ENCODE peak calls at places on chromosome 17, in seven cellular contexts. One of them, this sample, is unnamed. For H4K20me1, the result is how much of the 10 kb centered on the place peaks cover.

GRCh38 chr17:44915321-44915726 is at the start of gene GFAP:
- DNase-seq in hepatocyte: peak
- DNase-seq in HCT116: no peak
- DNase-seq in DND-41: no peak
- DNase-seq in GM23248: no peak
- DNase-seq in PC-3: no peak
- DNase-seq in IMR-90: no peak
- DNase-seq in this sample: no peak

GRCh38 chr17:63399856-63400255 is 46.2 kb downstream of the CYB561 start:
- DNase-seq in hepatocyte: peak
- DNase-seq in HCT116: no peak
- DNase-seq in DND-41: no peak
- DNase-seq in GM23248: peak
- DNase-seq in PC-3: no peak
- DNase-seq in IMR-90: peak
- DNase-seq in this sample: no peak

GRCh38 chr17:5241861-5242671 is 7.4 kb upstream of the SCIMP start:
- DNase-seq in hepatocyte: peak
- DNase-seq in HCT116: no peak
- DNase-seq in DND-41: no peak
- DNase-seq in GM23248: no peak
- DNase-seq in PC-3: no peak
- DNase-seq in IMR-90: no peak
- DNase-seq in this sample: peak

GRCh38 chr17:73787036-73787720 is 142.9 kb upstream of the SDK2 start:
- DNase-seq in hepatocyte: no peak
- DNase-seq in HCT116: no peak
- DNase-seq in DND-41: no peak
- DNase-seq in GM23248: no peak
- DNase-seq in PC-3: no peak
- DNase-seq in IMR-90: no peak
- DNase-seq in this sample: no peak

GRCh38 chr17:68734911-68735310 is 133.7 kb upstream of the FAM20A start:
- DNase-seq in hepatocyte: no peak
- DNase-seq in HCT116: no peak
- DNase-seq in DND-41: no peak
- DNase-seq in GM23248: no peak
- DNase-seq in PC-3: no peak
- DNase-seq in IMR-90: no peak
- DNase-seq in this sample: no peak

GRCh38 chr17:29764748-29765147 is 142.0 kb upstream of the CORO6 start:
- DNase-seq in hepatocyte: no peak
- DNase-seq in HCT116: no peak
- DNase-seq in DND-41: no peak
- DNase-seq in GM23248: no peak
- DNase-seq in PC-3: no peak
- DNase-seq in IMR-90: no peak
- DNase-seq in this sample: no peak

GRCh38 chr17:82320956-82321927 is 3.8 kb upstream of the CD7 start:
- DNase-seq in hepatocyte: no peak
- DNase-seq in HCT116: no peak
- DNase-seq in DND-41: peak
- DNase-seq in GM23248: peak
- DNase-seq in PC-3: no peak
- DNase-seq in IMR-90: no peak
- DNase-seq in this sample: no peak

GRCh38 chr17:55734128-55734781 is 11.6 kb upstream of the TMEM100 start:
- DNase-seq in hepatocyte: no peak
- DNase-seq in HCT116: no peak
- DNase-seq in DND-41: no peak
- DNase-seq in GM23248: peak
- DNase-seq in PC-3: peak
- DNase-seq in IMR-90: peak
- DNase-seq in this sample: no peak

GRCh38 chr17:42779942-42780815 is at the start of gene WNK4:
- DNase-seq in hepatocyte: peak
- DNase-seq in HCT116: no peak
- DNase-seq in DND-41: no peak
- DNase-seq in GM23248: peak
- DNase-seq in PC-3: peak
- DNase-seq in IMR-90: no peak
- DNase-seq in this sample: no peak

GRCh38 chr17:82932146-82933005 is 92.6 kb upstream of the ZNF750 start:
- DNase-seq in hepatocyte: no peak
- DNase-seq in HCT116: no peak
- DNase-seq in DND-41: no peak
- DNase-seq in GM23248: peak
- DNase-seq in PC-3: peak
- DNase-seq in IMR-90: peak
- DNase-seq in this sample: no peak

GRCh38 chr17:72119963-72120877 is 600 bp upstream of the SOX9 start:
- DNase-seq in hepatocyte: peak
- DNase-seq in HCT116: peak
- DNase-seq in DND-41: no peak
- DNase-seq in GM23248: peak
- DNase-seq in PC-3: peak
- DNase-seq in IMR-90: peak
- DNase-seq in this sample: peak

GRCh38 chr17:859461-860195 is 77.5 kb downstream of the MRM3 start:
- DNase-seq in hepatocyte: no peak
- DNase-seq in HCT116: no peak
- DNase-seq in DND-41: no peak
- DNase-seq in GM23248: peak
- DNase-seq in PC-3: no peak
- DNase-seq in IMR-90: peak
- DNase-seq in this sample: no peak

GRCh38 chr17:74646231-74646630 is 22.7 kb upstream of the CD300E start:
- DNase-seq in hepatocyte: no peak
- DNase-seq in HCT116: peak
- DNase-seq in DND-41: no peak
- DNase-seq in GM23248: peak
- DNase-seq in PC-3: peak
- DNase-seq in IMR-90: no peak
- DNase-seq in this sample: peak

GRCh38 chr17:48628641-48629410 is 2.7 kb upstream of the HOXB9 start:
- DNase-seq in hepatocyte: no peak
- DNase-seq in HCT116: no peak
- DNase-seq in DND-41: no peak
- DNase-seq in GM23248: no peak
- DNase-seq in PC-3: no peak
- DNase-seq in IMR-90: no peak
- DNase-seq in this sample: no peak

GRCh38 chr17:45302649-45303173 is 14.1 kb downstream of the MAP3K14 start:
- DNase-seq in hepatocyte: no peak
- DNase-seq in HCT116: no peak
- DNase-seq in DND-41: peak
- DNase-seq in GM23248: peak
- DNase-seq in PC-3: no peak
- DNase-seq in IMR-90: peak
- DNase-seq in this sample: peak

GRCh38 chr17:50547736-50548083 is 736 bp downstream of the SPATA20 start:
- DNase-seq in hepatocyte: no peak
- DNase-seq in HCT116: no peak
- DNase-seq in DND-41: no peak
- DNase-seq in GM23248: peak
- DNase-seq in PC-3: no peak
- DNase-seq in IMR-90: no peak
- DNase-seq in this sample: no peak

GRCh38 chr17:29048440-29049360 is 5.8 kb downstream of the PIPOX start:
- DNase-seq in hepatocyte: peak
- DNase-seq in HCT116: no peak
- DNase-seq in DND-41: peak
- DNase-seq in GM23248: peak
- DNase-seq in PC-3: no peak
- DNase-seq in IMR-90: peak
- DNase-seq in this sample: no peak

GRCh38 chr17:73500414-73500999 is 143.7 kb downstream of the SDK2 start:
- DNase-seq in hepatocyte: no peak
- DNase-seq in HCT116: no peak
- DNase-seq in DND-41: no peak
- DNase-seq in GM23248: no peak
- DNase-seq in PC-3: no peak
- DNase-seq in IMR-90: no peak
- DNase-seq in this sample: no peak

GRCh38 chr17:44547625-44548297 is 9.5 kb upstream of the FZD2 start:
- DNase-seq in hepatocyte: peak
- DNase-seq in HCT116: no peak
- DNase-seq in DND-41: no peak
- DNase-seq in GM23248: no peak
- DNase-seq in PC-3: no peak
- DNase-seq in IMR-90: no peak
- DNase-seq in this sample: no peak

GRCh38 chr17:5915337-5915736 is 154.8 kb upstream of the WSCD1 start:
- DNase-seq in hepatocyte: no peak
- DNase-seq in HCT116: no peak
- DNase-seq in DND-41: no peak
- DNase-seq in GM23248: no peak
- DNase-seq in PC-3: peak
- DNase-seq in IMR-90: no peak
- DNase-seq in this sample: no peak

GRCh38 chr17:75406222-75406615 is 741 bp upstream of the GRB2 start:
- DNase-seq in hepatocyte: no peak
- DNase-seq in HCT116: no peak
- DNase-seq in DND-41: no peak
- DNase-seq in GM23248: peak
- DNase-seq in PC-3: peak
- DNase-seq in IMR-90: no peak
- DNase-seq in this sample: no peak

GRCh38 chr17:78934681-78935418 is 9.7 kb upstream of the TIMP2 start:
- DNase-seq in hepatocyte: no peak
- DNase-seq in HCT116: no peak
- DNase-seq in DND-41: no peak
- DNase-seq in GM23248: peak
- DNase-seq in PC-3: no peak
- DNase-seq in IMR-90: peak
- DNase-seq in this sample: no peak

GRCh38 chr17:64066709-64067108 is 46.3 kb upstream of the ICAM2 start:
- DNase-seq in hepatocyte: no peak
- DNase-seq in HCT116: no peak
- DNase-seq in DND-41: peak
- DNase-seq in GM23248: no peak
- DNase-seq in PC-3: no peak
- DNase-seq in IMR-90: no peak
- DNase-seq in this sample: no peak

GRCh38 chr17:66578781-66579489 is 256.0 kb upstream of the CACNG5 start:
- DNase-seq in hepatocyte: no peak
- DNase-seq in HCT116: no peak
- DNase-seq in DND-41: no peak
- DNase-seq in GM23248: no peak
- DNase-seq in PC-3: no peak
- DNase-seq in IMR-90: no peak
- DNase-seq in this sample: no peak
- H4K20me1 ChIP-seq in hepatocyte: under half
- H4K20me1 ChIP-seq in HCT116: under half
- H4K20me1 ChIP-seq in DND-41: under half
- H4K20me1 ChIP-seq in GM23248: under half
- H4K20me1 ChIP-seq in PC-3: under half
- H4K20me1 ChIP-seq in IMR-90: under half
- H4K20me1 ChIP-seq in this sample: under half

DNA sequence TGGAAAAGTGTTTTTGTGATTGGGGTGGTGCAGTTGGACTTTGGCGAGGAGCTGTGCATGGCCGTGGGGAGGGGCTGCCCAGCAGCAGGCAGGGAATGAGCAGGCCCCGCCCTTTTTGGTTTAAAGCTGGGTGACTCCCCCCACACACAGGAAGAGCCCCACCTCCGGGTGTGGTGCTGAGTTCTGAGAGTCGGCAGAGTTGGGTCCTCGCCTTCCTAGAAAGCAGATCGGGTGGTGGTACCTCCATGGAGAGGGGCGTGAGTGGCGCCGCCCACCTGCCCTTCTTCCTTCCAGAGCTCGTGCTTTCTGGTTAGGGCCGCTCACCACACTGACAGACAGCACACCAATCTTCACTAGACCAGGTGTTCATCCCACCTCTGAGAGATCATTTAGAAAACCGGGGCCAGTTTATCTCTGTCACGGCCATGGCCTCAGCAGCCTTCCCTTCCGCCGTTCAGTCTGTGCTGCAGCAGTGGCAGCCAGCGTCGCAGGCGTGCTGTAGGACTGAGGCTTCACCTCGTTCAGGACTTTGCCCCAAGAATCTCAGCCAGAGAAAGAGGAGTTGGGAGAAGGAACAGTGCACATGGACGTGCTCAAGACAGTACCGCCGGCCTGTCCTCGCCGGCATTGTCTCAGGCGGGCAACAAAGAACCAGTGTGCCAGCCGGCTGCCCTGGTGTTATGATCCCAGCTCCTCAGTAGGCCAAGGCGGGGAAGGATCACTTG is 144.0 kb upstream of the CHMP6 start:
- DNase-seq in hepatocyte: no peak
- DNase-seq in HCT116: no peak
- DNase-seq in DND-41: peak
- DNase-seq in GM23248: no peak
- DNase-seq in PC-3: no peak
- DNase-seq in IMR-90: no peak
- DNase-seq in this sample: no peak
- H4K20me1 ChIP-seq in hepatocyte: under half
- H4K20me1 ChIP-seq in HCT116: under half
- H4K20me1 ChIP-seq in DND-41: under half
- H4K20me1 ChIP-seq in GM23248: under half
- H4K20me1 ChIP-seq in PC-3: under half
- H4K20me1 ChIP-seq in IMR-90: under half
- H4K20me1 ChIP-seq in this sample: under half

GRCh38 chr17:76568771-76569170 is 16.9 kb downstream of the ST6GALNAC2 start:
- DNase-seq in hepatocyte: no peak
- DNase-seq in HCT116: no peak
- DNase-seq in DND-41: no peak
- DNase-seq in GM23248: no peak
- DNase-seq in PC-3: no peak
- DNase-seq in IMR-90: no peak
- DNase-seq in this sample: no peak
- H4K20me1 ChIP-seq in hepatocyte: under half
- H4K20me1 ChIP-seq in HCT116: under half
- H4K20me1 ChIP-seq in DND-41: under half
- H4K20me1 ChIP-seq in GM23248: under half
- H4K20me1 ChIP-seq in PC-3: under half
- H4K20me1 ChIP-seq in IMR-90: under half
- H4K20me1 ChIP-seq in this sample: under half

GRCh38 chr17:59355695-59356323 is 24.4 kb downstream of the YPEL2 start:
- DNase-seq in hepatocyte: no peak
- DNase-seq in HCT116: no peak
- DNase-seq in DND-41: no peak
- DNase-seq in GM23248: no peak
- DNase-seq in PC-3: no peak
- DNase-seq in IMR-90: no peak
- DNase-seq in this sample: no peak

GRCh38 chr17:59356543-59357218 is 25.2 kb downstream of the YPEL2 start:
- DNase-seq in hepatocyte: no peak
- DNase-seq in HCT116: no peak
- DNase-seq in DND-41: no peak
- DNase-seq in GM23248: peak
- DNase-seq in PC-3: no peak
- DNase-seq in IMR-90: peak
- DNase-seq in this sample: no peak

GRCh38 chr17:59355030-59355694 is 23.7 kb downstream of the YPEL2 start:
- DNase-seq in hepatocyte: no peak
- DNase-seq in HCT116: peak
- DNase-seq in DND-41: no peak
- DNase-seq in GM23248: no peak
- DNase-seq in PC-3: peak
- DNase-seq in IMR-90: no peak
- DNase-seq in this sample: no peak

GRCh38 chr17:59357929-59358328 is 26.5 kb downstream of the YPEL2 start:
- DNase-seq in hepatocyte: no peak
- DNase-seq in HCT116: no peak
- DNase-seq in DND-41: no peak
- DNase-seq in GM23248: peak
- DNase-seq in PC-3: peak
- DNase-seq in IMR-90: peak
- DNase-seq in this sample: no peak

GRCh38 chr17:59357219-59357699 is 25.8 kb downstream of the YPEL2 start:
- DNase-seq in hepatocyte: no peak
- DNase-seq in HCT116: no peak
- DNase-seq in DND-41: no peak
- DNase-seq in GM23248: peak
- DNase-seq in PC-3: no peak
- DNase-seq in IMR-90: no peak
- DNase-seq in this sample: no peak
- H4K20me1 ChIP-seq in hepatocyte: under half
- H4K20me1 ChIP-seq in HCT116: under half
- H4K20me1 ChIP-seq in DND-41: under half
- H4K20me1 ChIP-seq in GM23248: under half
- H4K20me1 ChIP-seq in PC-3: under half
- H4K20me1 ChIP-seq in IMR-90: under half
- H4K20me1 ChIP-seq in this sample: under half

This sample was measured in MM.1S.